ENCODE peak calls at places on chromosomes 3 and 15, in six cellular contexts. H, O, L, Z, A and C are unnamed samples.

GRCh38 chr3:30644615-30645014 is 38.2 kb downstream of the TGFBR2 start:
- DNase-seq in H (peak), O (peak), L (no peak), Z (no peak), A (no peak), C (no peak)

GRCh38 chr3:32956750-32957570 is 5.5 kb downstream of the CCR4 start:
- DNase-seq in H (peak), O (peak), L (no peak), Z (no peak), A (no peak), C (no peak)

GRCh38 chr3:132198601-132199000 is 118.6 kb upstream of the ACP3 start:
- DNase-seq in H (no peak), O (no peak), L (no peak), Z (no peak), A (no peak), C (no peak)

GRCh38 chr3:110413807-110414748 is 657.5 kb upstream of the NECTIN3 start:
- DNase-seq in H (peak), O (peak), L (peak), Z (no peak), A (no peak), C (no peak)

GRCh38 chr3:40642812-40643211 is 118.1 kb downstream of the ZNF621 start:
- DNase-seq in H (no peak), O (no peak), L (no peak), Z (peak), A (no peak), C (no peak)

GRCh38 chr3:54582424-54582823 is 345.4 kb downstream of the LRTM1 start:
- DNase-seq in H (no peak), O (no peak), L (no peak), Z (no peak), A (no peak), C (no peak)

GRCh38 chr15:74613089-74613952 is 2.3 kb upstream of the CLK3 start:
- DNase-seq in H (no peak), O (peak), L (peak), Z (no peak), A (no peak), C (no peak)

GRCh38 chr15:100708916-100709315 is 106.5 kb downstream of the ASB7 start:
- DNase-seq in H (no peak), O (no peak), L (no peak), Z (no peak), A (no peak), C (no peak)

GRCh38 chr3:107269081-107269480 is 108.2 kb upstream of the CCDC54 start:
- DNase-seq in H (no peak), O (no peak), L (no peak), Z (no peak), A (no peak), C (no peak)

GRCh38 chr15:34248190-34248589 is 23.4 kb downstream of the EMC4 start:
- DNase-seq in H (no peak), O (no peak), L (no peak), Z (no peak), A (no peak), C (no peak)

GRCh38 chr3:139302084-139302800 is 41.6 kb upstream of the MRPS22 start:
- DNase-seq in H (peak), O (peak), L (peak), Z (no peak), A (no peak), C (no peak)

GRCh38 chr3:161851941-161852566 is 355.4 kb downstream of the OTOL1 start:
- DNase-seq in H (peak), O (peak), L (peak), Z (peak), A (peak), C (peak)

GRCh38 chr3:9947025-9947995 is 4.9 kb downstream of the PRRT3 start:
- DNase-seq in H (peak), O (peak), L (peak), Z (peak), A (peak), C (peak)

GRCh38 chr3:33658971-33659848 is 58.8 kb downstream of the CLASP2 start:
- DNase-seq in H (peak), O (peak), L (peak), Z (peak), A (no peak), C (peak)

GRCh38 chr3:4852780-4853748 is 126.2 kb upstream of the BHLHE40 start:
- DNase-seq in H (no peak), O (no peak), L (peak), Z (no peak), A (no peak), C (no peak)

GRCh38 chr15:58490405-58491150 is 58.8 kb downstream of the LIPC start:
- DNase-seq in H (no peak), O (no peak), L (peak), Z (no peak), A (no peak), C (no peak)

GRCh38 chr15:59885832-59886231 is 118.3 kb upstream of the FOXB1 start:
- DNase-seq in H (no peak), O (no peak), L (no peak), Z (no peak), A (no peak), C (no peak)

GRCh38 chr3:17811633-17812032 is 69.2 kb upstream of the TBC1D5 start:
- DNase-seq in H (peak), O (no peak), L (peak), Z (no peak), A (no peak), C (no peak)

GRCh38 chr3:196159952-196160804 is 51.0 kb downstream of the ZDHHC19 start:
- DNase-seq in H (peak), O (peak), L (peak), Z (peak), A (peak), C (no peak)

GRCh38 chr3:144295619-144296018 is 324.0 kb downstream of the DIPK2A start:
- DNase-seq in H (no peak), O (no peak), L (peak), Z (no peak), A (no peak), C (no peak)

GRCh38 chr3:157460253-157460652 is 23.6 kb downstream of the PTX3 start:
- DNase-seq in H (peak), O (no peak), L (no peak), Z (no peak), A (no peak), C (no peak)

GRCh38 chr3:162670181-162670580 is 1173.6 kb downstream of the OTOL1 start:
- DNase-seq in H (no peak), O (no peak), L (no peak), Z (no peak), A (no peak), C (no peak)

GRCh38 chr3:150743508-150743907 is 19.5 kb downstream of the SIAH2 start:
- DNase-seq in H (peak), O (peak), L (peak), Z (no peak), A (no peak), C (no peak)

GRCh38 chr3:15875016-15875689 is 77.4 kb upstream of the ANKRD28 start:
- DNase-seq in H (peak), O (peak), L (peak), Z (no peak), A (no peak), C (no peak)

GRCh38 chr3:42063886-42064285 is 27.3 kb upstream of the TRAK1 start:
- DNase-seq in H (peak), O (peak), L (peak), Z (no peak), A (no peak), C (no peak)

GRCh38 chr15:35293353-35294130 is 208.4 kb upstream of the NANOGP8 start:
- DNase-seq in H (peak), O (peak), L (peak), Z (peak), A (no peak), C (no peak)

GRCh38 chr3:161474139-161474538 is 22.5 kb upstream of the OTOL1 start:
- DNase-seq in H (no peak), O (no peak), L (no peak), Z (no peak), A (no peak), C (no peak)

GRCh38 chr3:171569571-171570132 is 109.4 kb upstream of the TNIK start:
- DNase-seq in H (no peak), O (no peak), L (no peak), Z (no peak), A (no peak), C (no peak)

GRCh38 chr15:29050870-29051269 is 165.1 kb downstream of the APBA2 start:
- DNase-seq in H (peak), O (peak), L (peak), Z (no peak), A (no peak), C (no peak)

GRCh38 chr15:86919581-86919980 is 839.9 kb downstream of the AGBL1 start:
- DNase-seq in H (no peak), O (peak), L (no peak), Z (no peak), A (no peak), C (no peak)

GRCh38 chr15:86915811-86916331 is 836.2 kb downstream of the AGBL1 start:
- DNase-seq in H (peak), O (peak), L (peak), Z (peak), A (no peak), C (peak)

GRCh38 chr15:86911022-86911421 is 831.4 kb downstream of the AGBL1 start:
- DNase-seq in H (no peak), O (no peak), L (no peak), Z (no peak), A (no peak), C (no peak)

GRCh38 chr15:86916671-86917450 is 837.2 kb downstream of the AGBL1 start:
- DNase-seq in H (no peak), O (peak), L (no peak), Z (no peak), A (no peak), C (no peak)
- H3K27ac ChIP-seq in H (no peak), O (no peak), L (no peak), Z (no peak), A (no peak), C (peak)

GRCh38 chr3:73497646-73498406 is 126.9 kb downstream of the PDZRN3 start:
- DNase-seq in H (no peak), O (no peak), L (no peak), Z (no peak), A (no peak), C (no peak)
- H3K14ac ChIP-seq in H (peak), O (no peak), L (no peak), Z (no peak), A (no peak), C (no peak)

GRCh38 chr3:45679805-45680204 is 9.4 kb upstream of the SACM1L start:
- DNase-seq in H (no peak), O (no peak), L (peak), Z (no peak), A (no peak), C (no peak)
- H2BK120ac ChIP-seq in H (no peak), O (peak), L (no peak), Z (no peak), A (no peak), C (no peak)

GRCh38 chr15:77417642-77418041 is 2.3 kb downstream of the PEAK1 start:
- DNase-seq in H (peak), O (no peak), L (no peak), Z (no peak), A (no peak), C (no peak)

GRCh38 chr15:77419836-77420609 is at the start of gene PEAK1:
- DNase-seq in H (peak), O (peak), L (peak), Z (peak), A (peak), C (peak)

GRCh38 chr15:77419050-77419835 is 661 bp downstream of the PEAK1 start:
- DNase-seq in H (peak), O (peak), L (peak), Z (peak), A (peak), C (peak)

GRCh38 chr15:77416954-77417353 is 3.0 kb downstream of the PEAK1 start:
- DNase-seq in H (no peak), O (no peak), L (no peak), Z (no peak), A (no peak), C (no peak)

GRCh38 chr15:77418341-77419049 is 1.4 kb downstream of the PEAK1 start:
- DNase-seq in H (peak), O (peak), L (no peak), Z (no peak), A (no peak), C (no peak)
- H3K27ac ChIP-seq in H (peak), O (peak), L (no peak), Z (no peak), A (no peak), C (no peak)

GRCh38 chr15:68078365-68078764 is 24.2 kb downstream of the PIAS1 start:
- DNase-seq in H (no peak), O (no peak), L (no peak), Z (no peak), A (no peak), C (no peak)

GRCh38 chr15:68075764-68076385 is 21.8 kb downstream of the PIAS1 start:
- DNase-seq in H (no peak), O (no peak), L (no peak), Z (no peak), A (no peak), C (no peak)

DNA sequence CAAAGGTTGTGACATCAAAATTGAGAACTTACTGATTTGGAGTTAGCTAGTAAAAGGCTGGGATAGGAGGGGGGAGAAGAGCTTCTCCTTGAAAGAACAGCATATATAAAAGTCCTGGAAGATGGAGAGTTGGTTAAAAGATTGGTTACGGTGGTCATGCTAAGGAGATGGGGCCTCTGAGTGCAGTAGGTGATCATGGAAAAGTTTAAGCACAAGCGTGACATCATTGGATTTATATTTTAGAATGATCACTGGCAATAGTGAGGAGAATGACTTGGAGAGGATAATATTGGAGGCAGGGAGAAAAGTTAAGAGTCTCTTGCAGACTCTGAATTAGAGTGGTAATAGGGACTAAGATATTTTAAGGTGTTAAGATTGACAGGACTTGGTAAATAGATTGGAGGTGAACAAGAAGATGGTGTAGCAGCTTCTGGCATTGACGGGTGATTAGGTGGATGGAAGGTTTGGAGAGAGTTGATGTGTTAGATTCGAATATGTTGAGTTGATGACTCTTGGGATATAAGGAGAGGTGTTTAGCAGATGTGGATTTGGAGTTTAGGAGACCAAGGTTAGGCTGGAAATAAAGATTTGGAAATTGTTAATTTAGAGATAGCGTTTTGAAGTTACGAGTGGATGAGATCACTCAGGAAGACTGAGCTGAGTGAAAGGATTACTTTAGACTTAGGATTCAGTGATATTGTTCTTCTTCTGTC is 19.6 kb downstream of the PIAS1 start:
- DNase-seq in H (no peak), O (no peak), L (no peak), Z (no peak), A (no peak), C (no peak)
- H3K14ac ChIP-seq in H (no peak), O (no peak), L (no peak), Z (no peak), A (no peak), C (no peak)

DNA sequence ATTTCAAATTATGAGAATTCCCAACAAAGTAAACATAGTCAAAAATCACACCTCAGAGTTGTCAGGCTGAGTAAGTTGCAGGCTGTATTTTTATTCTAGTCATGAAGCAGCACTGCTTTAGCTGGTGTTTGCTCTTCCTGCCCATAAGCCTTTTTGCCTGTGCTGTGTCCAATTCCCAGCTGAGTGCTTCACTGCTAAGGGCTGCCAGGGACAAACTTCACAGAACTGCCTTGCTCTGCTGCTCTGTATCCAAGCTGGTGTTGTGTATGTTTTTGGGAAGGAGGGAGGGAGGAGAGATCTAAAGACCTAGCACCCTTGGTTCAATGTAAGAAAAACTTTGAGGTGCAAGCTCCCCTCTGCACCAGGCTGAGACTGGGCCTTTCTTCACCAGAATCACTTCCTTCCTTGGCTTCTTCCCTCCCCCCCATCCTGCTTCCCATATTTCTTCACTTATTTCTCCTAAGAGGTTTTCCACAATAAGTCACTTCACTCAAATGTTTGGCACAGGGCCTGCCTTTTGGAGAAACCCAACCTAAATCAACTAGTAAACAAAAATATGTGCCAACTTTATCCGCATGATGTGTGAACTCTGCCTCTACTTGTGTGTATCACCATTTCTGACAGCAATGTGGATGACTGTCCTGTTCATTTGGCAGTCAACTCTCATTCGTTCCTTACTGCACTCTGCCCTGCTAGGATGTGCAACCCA is 156.1 kb downstream of the TBL1XR1 start:
- DNase-seq in H (peak), O (peak), L (no peak), Z (no peak), A (no peak), C (no peak)
- H2BK120ac ChIP-seq in H (no peak), O (no peak), L (no peak), Z (no peak), A (no peak), C (no peak)

GRCh38 chr3:26437678-26438077 is 184.9 kb upstream of the LRRC3B start:
- DNase-seq in H (no peak), O (peak), L (peak), Z (no peak), A (no peak), C (no peak)
- H3K27ac ChIP-seq in H (no peak), O (peak), L (no peak), Z (no peak), A (no peak), C (no peak)

GRCh38 chr15:80459380-80459779 is 55.2 kb downstream of the ARNT2 start:
- DNase-seq in H (no peak), O (no peak), L (no peak), Z (no peak), A (no peak), C (no peak)

GRCh38 chr15:80457896-80458295 is 53.7 kb downstream of the ARNT2 start:
- DNase-seq in H (no peak), O (no peak), L (no peak), Z (no peak), A (no peak), C (no peak)

GRCh38 chr15:80455051-80455648 is 51.0 kb downstream of the ARNT2 start:
- DNase-seq in H (peak), O (no peak), L (peak), Z (no peak), A (no peak), C (no peak)

GRCh38 chr15:80456517-80457497 is 52.6 kb downstream of the ARNT2 start:
- DNase-seq in H (peak), O (peak), L (no peak), Z (no peak), A (no peak), C (no peak)

GRCh38 chr15:80455668-80456442 is 51.7 kb downstream of the ARNT2 start:
- DNase-seq in H (peak), O (peak), L (peak), Z (peak), A (peak), C (peak)
- H3K14ac ChIP-seq in H (peak), O (no peak), L (no peak), Z (no peak), A (no peak), C (no peak)